ENCODE peak calls at places on chromosome 19, in six cellular contexts. One of them, this sample, is unnamed. For H3K4me1, the result is how much of the 10 kb centered on the place peaks cover.

GRCh38 chr19:49801966-49802661 is 11.0 kb downstream of the FUZ start:
- DNase-seq in lower lobe of right lung: no peak
- DNase-seq in pancreas: peak
- DNase-seq in transverse colon: peak
- DNase-seq in GM23248: peak
- DNase-seq in naive thymus-derived CD4-positive, alpha-beta T cell: no peak
- DNase-seq in this sample: peak

GRCh38 chr19:51338563-51339312 is 3.2 kb downstream of the VSIG10L start:
- DNase-seq in naive thymus-derived CD4-positive, alpha-beta T cell: peak
- DNase-seq in transverse colon: peak
- DNase-seq in pancreas: peak
- DNase-seq in GM23248: peak
- DNase-seq in lower lobe of right lung: peak
- DNase-seq in this sample: peak

GRCh38 chr19:56321981-56322558 is 7.4 kb upstream of the ZSCAN5A start:
- DNase-seq in transverse colon: no peak
- DNase-seq in pancreas: no peak
- DNase-seq in lower lobe of right lung: no peak
- DNase-seq in GM23248: no peak
- DNase-seq in naive thymus-derived CD4-positive, alpha-beta T cell: no peak
- DNase-seq in this sample: no peak

GRCh38 chr19:30556230-30556711 is 184.1 kb downstream of the ZNF536 start:
- DNase-seq in naive thymus-derived CD4-positive, alpha-beta T cell: no peak
- DNase-seq in pancreas: no peak
- DNase-seq in GM23248: no peak
- DNase-seq in transverse colon: no peak
- DNase-seq in lower lobe of right lung: no peak
- DNase-seq in this sample: no peak

GRCh38 chr19:57025491-57025890 is 94.3 kb upstream of the USP29 start:
- DNase-seq in lower lobe of right lung: no peak
- DNase-seq in pancreas: no peak
- DNase-seq in GM23248: no peak
- DNase-seq in transverse colon: no peak
- DNase-seq in naive thymus-derived CD4-positive, alpha-beta T cell: no peak
- DNase-seq in this sample: no peak

GRCh38 chr19:28920269-28921066 is 292.5 kb downstream of the UQCRFS1 start:
- DNase-seq in pancreas: no peak
- DNase-seq in lower lobe of right lung: no peak
- DNase-seq in naive thymus-derived CD4-positive, alpha-beta T cell: no peak
- DNase-seq in transverse colon: no peak
- DNase-seq in GM23248: peak
- DNase-seq in this sample: no peak

GRCh38 chr19:7928741-7929701 is 3.1 kb upstream of the CTXN1 start:
- DNase-seq in lower lobe of right lung: peak
- DNase-seq in GM23248: peak
- DNase-seq in transverse colon: no peak
- DNase-seq in pancreas: peak
- DNase-seq in naive thymus-derived CD4-positive, alpha-beta T cell: peak
- DNase-seq in this sample: peak

GRCh38 chr19:21402303-21402985 is 5.5 kb downstream of the ZNF493 start:
- DNase-seq in pancreas: no peak
- DNase-seq in transverse colon: no peak
- DNase-seq in lower lobe of right lung: no peak
- DNase-seq in naive thymus-derived CD4-positive, alpha-beta T cell: no peak
- DNase-seq in GM23248: no peak
- DNase-seq in this sample: no peak

GRCh38 chr19:54532528-54532927 is 29.9 kb downstream of the LAIR2 start:
- DNase-seq in transverse colon: no peak
- DNase-seq in lower lobe of right lung: no peak
- DNase-seq in naive thymus-derived CD4-positive, alpha-beta T cell: no peak
- DNase-seq in GM23248: no peak
- DNase-seq in pancreas: no peak
- DNase-seq in this sample: no peak

GRCh38 chr19:3440082-3440481 is 40.2 kb downstream of the SMIM24 start:
- DNase-seq in GM23248: peak
- DNase-seq in pancreas: no peak
- DNase-seq in lower lobe of right lung: peak
- DNase-seq in naive thymus-derived CD4-positive, alpha-beta T cell: peak
- DNase-seq in transverse colon: peak
- DNase-seq in this sample: no peak

GRCh38 chr19:38792250-38793111 is 3.5 kb downstream of the LGALS7B start:
- DNase-seq in naive thymus-derived CD4-positive, alpha-beta T cell: peak
- DNase-seq in transverse colon: peak
- DNase-seq in lower lobe of right lung: peak
- DNase-seq in GM23248: peak
- DNase-seq in pancreas: no peak
- DNase-seq in this sample: no peak

GRCh38 chr19:45464861-45465427 is 2.9 kb upstream of the FOSB start:
- DNase-seq in lower lobe of right lung: no peak
- DNase-seq in naive thymus-derived CD4-positive, alpha-beta T cell: no peak
- DNase-seq in transverse colon: no peak
- DNase-seq in GM23248: peak
- DNase-seq in pancreas: no peak
- DNase-seq in this sample: no peak

GRCh38 chr19:35715981-35716734 is 1.6 kb upstream of the KMT2B start:
- DNase-seq in naive thymus-derived CD4-positive, alpha-beta T cell: peak
- DNase-seq in GM23248: peak
- DNase-seq in transverse colon: no peak
- DNase-seq in pancreas: peak
- DNase-seq in lower lobe of right lung: peak
- DNase-seq in this sample: no peak

GRCh38 chr19:18496980-18497256 is 25.0 kb downstream of the ELL start:
- DNase-seq in GM23248: no peak
- DNase-seq in naive thymus-derived CD4-positive, alpha-beta T cell: no peak
- DNase-seq in transverse colon: no peak
- DNase-seq in lower lobe of right lung: no peak
- DNase-seq in pancreas: no peak
- DNase-seq in this sample: no peak
- H3K4me1 ChIP-seq in GM23248: under half
- H3K4me1 ChIP-seq in naive thymus-derived CD4-positive, alpha-beta T cell: half or more
- H3K4me1 ChIP-seq in transverse colon: under half
- H3K4me1 ChIP-seq in lower lobe of right lung: half or more
- H3K4me1 ChIP-seq in pancreas: under half
- H3K4me1 ChIP-seq in this sample: under half

GRCh38 chr19:6006896-6007295 is 29.0 kb upstream of the RANBP3 start:
- DNase-seq in transverse colon: no peak
- DNase-seq in pancreas: no peak
- DNase-seq in naive thymus-derived CD4-positive, alpha-beta T cell: no peak
- DNase-seq in GM23248: no peak
- DNase-seq in lower lobe of right lung: no peak
- DNase-seq in this sample: no peak

GRCh38 chr19:6010107-6010506 is 32.2 kb upstream of the RANBP3 start:
- DNase-seq in GM23248: no peak
- DNase-seq in transverse colon: no peak
- DNase-seq in pancreas: no peak
- DNase-seq in lower lobe of right lung: no peak
- DNase-seq in naive thymus-derived CD4-positive, alpha-beta T cell: no peak
- DNase-seq in this sample: no peak

GRCh38 chr19:6005321-6006069 is 27.6 kb upstream of the RANBP3 start:
- DNase-seq in pancreas: no peak
- DNase-seq in transverse colon: no peak
- DNase-seq in naive thymus-derived CD4-positive, alpha-beta T cell: no peak
- DNase-seq in lower lobe of right lung: no peak
- DNase-seq in GM23248: no peak
- DNase-seq in this sample: no peak

GRCh38 chr19:6011206-6011605 is 33.3 kb upstream of the RANBP3 start:
- DNase-seq in transverse colon: no peak
- DNase-seq in naive thymus-derived CD4-positive, alpha-beta T cell: no peak
- DNase-seq in pancreas: no peak
- DNase-seq in GM23248: no peak
- DNase-seq in lower lobe of right lung: no peak
- DNase-seq in this sample: no peak

GRCh38 chr19:6007866-6008265 is 29.9 kb upstream of the RANBP3 start:
- DNase-seq in lower lobe of right lung: no peak
- DNase-seq in pancreas: no peak
- DNase-seq in GM23248: no peak
- DNase-seq in transverse colon: no peak
- DNase-seq in naive thymus-derived CD4-positive, alpha-beta T cell: no peak
- DNase-seq in this sample: no peak
- H3K4me1 ChIP-seq in lower lobe of right lung: under half
- H3K4me1 ChIP-seq in pancreas: under half
- H3K4me1 ChIP-seq in GM23248: under half
- H3K4me1 ChIP-seq in transverse colon: under half
- H3K4me1 ChIP-seq in naive thymus-derived CD4-positive, alpha-beta T cell: under half
- H3K4me1 ChIP-seq in this sample: under half

DNA sequence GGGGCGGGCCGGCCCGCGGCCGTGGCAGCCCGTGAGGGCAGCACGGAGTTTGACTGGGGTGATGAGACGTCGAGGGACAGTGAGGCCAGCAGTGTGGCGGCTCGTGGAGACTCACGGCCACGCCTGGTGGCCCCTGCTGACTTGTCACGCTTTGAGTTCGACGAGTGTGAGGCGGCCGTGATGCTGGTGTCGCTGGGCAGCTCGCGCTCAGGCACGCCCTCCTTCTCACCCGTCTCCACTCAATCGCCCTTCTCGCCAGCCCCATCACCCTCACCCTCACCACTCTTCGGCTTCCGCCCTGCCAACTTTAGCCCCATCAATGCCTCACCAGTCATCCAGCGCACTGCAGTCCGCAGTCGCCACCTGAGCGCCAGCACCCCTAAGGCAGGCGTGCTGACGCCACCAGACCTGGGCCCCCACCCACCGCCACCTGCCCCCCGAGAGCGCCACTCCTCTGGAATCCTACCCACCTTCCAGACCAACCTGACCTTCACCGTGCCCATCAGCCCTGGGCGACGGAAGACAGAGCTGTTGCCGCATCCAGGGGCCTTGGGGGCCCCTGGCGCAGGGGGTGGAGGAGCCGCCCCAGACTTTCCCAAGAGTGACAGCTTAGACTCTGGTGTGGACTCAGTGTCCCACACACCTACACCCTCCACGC is 4.5 kb downstream of the CIC start:
- DNase-seq in transverse colon: no peak
- DNase-seq in naive thymus-derived CD4-positive, alpha-beta T cell: no peak
- DNase-seq in lower lobe of right lung: peak
- DNase-seq in GM23248: no peak
- DNase-seq in pancreas: no peak
- DNase-seq in this sample: no peak
- H3K4me1 ChIP-seq in transverse colon: under half
- H3K4me1 ChIP-seq in naive thymus-derived CD4-positive, alpha-beta T cell: under half
- H3K4me1 ChIP-seq in lower lobe of right lung: half or more
- H3K4me1 ChIP-seq in GM23248: under half
- H3K4me1 ChIP-seq in pancreas: under half
- H3K4me1 ChIP-seq in this sample: under half

GRCh38 chr19:1171755-1172352 is 2.2 kb downstream of the SBNO2 start:
- DNase-seq in lower lobe of right lung: peak
- DNase-seq in transverse colon: no peak
- DNase-seq in GM23248: peak
- DNase-seq in naive thymus-derived CD4-positive, alpha-beta T cell: no peak
- DNase-seq in pancreas: no peak
- DNase-seq in this sample: no peak

GRCh38 chr19:1172353-1173159 is 1.5 kb downstream of the SBNO2 start:
- DNase-seq in pancreas: no peak
- DNase-seq in GM23248: peak
- DNase-seq in naive thymus-derived CD4-positive, alpha-beta T cell: no peak
- DNase-seq in lower lobe of right lung: peak
- DNase-seq in transverse colon: peak
- DNase-seq in this sample: no peak

GRCh38 chr19:1173845-1174809 is at the start of gene SBNO2:
- DNase-seq in naive thymus-derived CD4-positive, alpha-beta T cell: peak
- DNase-seq in GM23248: peak
- DNase-seq in transverse colon: peak
- DNase-seq in pancreas: peak
- DNase-seq in lower lobe of right lung: peak
- DNase-seq in this sample: peak

GRCh38 chr19:1175020-1175419 is 952 bp upstream of the SBNO2 start:
- DNase-seq in naive thymus-derived CD4-positive, alpha-beta T cell: no peak
- DNase-seq in pancreas: no peak
- DNase-seq in lower lobe of right lung: no peak
- DNase-seq in transverse colon: no peak
- DNase-seq in GM23248: no peak
- DNase-seq in this sample: no peak

GRCh38 chr19:1173160-1173844 is 766 bp downstream of the SBNO2 start:
- DNase-seq in transverse colon: no peak
- DNase-seq in pancreas: no peak
- DNase-seq in lower lobe of right lung: no peak
- DNase-seq in naive thymus-derived CD4-positive, alpha-beta T cell: no peak
- DNase-seq in GM23248: peak
- DNase-seq in this sample: no peak
- H3K4me1 ChIP-seq in transverse colon: under half
- H3K4me1 ChIP-seq in pancreas: under half
- H3K4me1 ChIP-seq in lower lobe of right lung: half or more
- H3K4me1 ChIP-seq in naive thymus-derived CD4-positive, alpha-beta T cell: under half
- H3K4me1 ChIP-seq in GM23248: under half
- H3K4me1 ChIP-seq in this sample: under half

GRCh38 chr19:46981296-46981695 is 38.3 kb upstream of the NPAS1 start:
- DNase-seq in lower lobe of right lung: no peak
- DNase-seq in transverse colon: no peak
- DNase-seq in GM23248: no peak
- DNase-seq in naive thymus-derived CD4-positive, alpha-beta T cell: no peak
- DNase-seq in pancreas: no peak
- DNase-seq in this sample: no peak

GRCh38 chr19:46978470-46978869 is 41.2 kb upstream of the NPAS1 start:
- DNase-seq in GM23248: no peak
- DNase-seq in transverse colon: no peak
- DNase-seq in naive thymus-derived CD4-positive, alpha-beta T cell: no peak
- DNase-seq in pancreas: no peak
- DNase-seq in lower lobe of right lung: no peak
- DNase-seq in this sample: no peak

GRCh38 chr19:46979103-46979769 is 40.4 kb upstream of the NPAS1 start:
- DNase-seq in GM23248: no peak
- DNase-seq in transverse colon: no peak
- DNase-seq in pancreas: no peak
- DNase-seq in naive thymus-derived CD4-positive, alpha-beta T cell: no peak
- DNase-seq in lower lobe of right lung: no peak
- DNase-seq in this sample: no peak

GRCh38 chr19:46980756-46981155 is 38.9 kb upstream of the NPAS1 start:
- DNase-seq in naive thymus-derived CD4-positive, alpha-beta T cell: no peak
- DNase-seq in transverse colon: no peak
- DNase-seq in pancreas: no peak
- DNase-seq in lower lobe of right lung: no peak
- DNase-seq in GM23248: no peak
- DNase-seq in this sample: no peak

DNA sequence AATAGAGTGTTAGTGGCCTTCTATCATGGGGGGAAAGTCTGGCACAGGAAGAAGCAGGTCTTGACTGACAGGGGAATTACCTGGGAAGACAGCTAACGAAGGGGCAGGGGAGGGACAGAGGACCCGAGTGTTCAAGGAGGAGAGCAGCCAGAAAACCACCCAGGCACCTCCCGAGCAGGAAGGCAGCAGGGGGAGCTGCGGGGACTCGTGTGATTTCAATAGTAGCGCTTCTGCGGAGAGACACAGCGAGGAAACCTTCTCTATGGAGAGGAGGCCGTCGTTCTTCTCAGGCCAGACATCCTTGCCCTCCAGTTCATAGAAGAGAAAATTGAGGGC is 39.9 kb upstream of the NPAS1 start:
- DNase-seq in transverse colon: no peak
- DNase-seq in naive thymus-derived CD4-positive, alpha-beta T cell: no peak
- DNase-seq in pancreas: no peak
- DNase-seq in lower lobe of right lung: no peak
- DNase-seq in GM23248: no peak
- DNase-seq in this sample: no peak
- H3K4me1 ChIP-seq in transverse colon: under half
- H3K4me1 ChIP-seq in naive thymus-derived CD4-positive, alpha-beta T cell: under half
- H3K4me1 ChIP-seq in pancreas: under half
- H3K4me1 ChIP-seq in lower lobe of right lung: half or more
- H3K4me1 ChIP-seq in GM23248: half or more
- H3K4me1 ChIP-seq in this sample: half or more